ENCODE peak calls at places on chromosomes 13 and 19, in five cellular contexts. H is OCI-LY7, F is mammary epithelial cell, X is neural progenitor cell, D is HCT116. O is an unnamed sample. For H3K79me2, the result is how much of the 10 kb centered on the place peaks cover.

GRCh38 chr13:92775631-92776030 is 451.0 kb upstream of the GPC6 start:
- DNase-seq in F (no peak), H (no peak), D (no peak), X (no peak), O (no peak)

GRCh38 chr13:40681341-40682051 is 15.1 kb upstream of the FOXO1 start:
- DNase-seq in X (no peak), D (no peak), H (no peak), F (no peak), O (no peak)

GRCh38 chr13:27712421-27712820 is 79.9 kb upstream of the GSX1 start:
- DNase-seq in F (no peak), H (peak), D (no peak), X (no peak), O (peak)

GRCh38 chr19:41821003-41821735 is 23.3 kb downstream of the LYPD4 start:
- DNase-seq in D (peak), H (peak), F (peak), X (peak), O (peak)

GRCh38 chr13:89310943-89311342 is 1639.8 kb downstream of the SLITRK5 start:
- DNase-seq in X (no peak), H (no peak), D (no peak), F (no peak), O (no peak)

GRCh38 chr19:49988433-49988832 is 27.5 kb upstream of the SIGLEC11 start:
- DNase-seq in D (no peak), H (no peak), F (peak), X (no peak), O (no peak)

GRCh38 chr13:114097893-114098688 is 34.3 kb downstream of the RASA3 start:
- DNase-seq in X (no peak), H (no peak), F (no peak), D (no peak), O (no peak)

GRCh38 chr13:44735806-44736205 is 159.7 kb upstream of the TSC22D1 start:
- DNase-seq in X (no peak), H (no peak), F (no peak), D (no peak), O (no peak)

GRCh38 chr19:16945364-16945714 is 56.5 kb downstream of the F2RL3 start:
- DNase-seq in F (no peak), H (no peak), X (no peak), D (no peak), O (no peak)

GRCh38 chr13:74035881-74036280 is 98.3 kb downstream of the KLF12 start:
- DNase-seq in F (no peak), D (no peak), X (no peak), H (no peak), O (no peak)
- H2AFZ ChIP-seq in F (peak), D (no peak), X (no peak), H (no peak), O (no peak)

DNA sequence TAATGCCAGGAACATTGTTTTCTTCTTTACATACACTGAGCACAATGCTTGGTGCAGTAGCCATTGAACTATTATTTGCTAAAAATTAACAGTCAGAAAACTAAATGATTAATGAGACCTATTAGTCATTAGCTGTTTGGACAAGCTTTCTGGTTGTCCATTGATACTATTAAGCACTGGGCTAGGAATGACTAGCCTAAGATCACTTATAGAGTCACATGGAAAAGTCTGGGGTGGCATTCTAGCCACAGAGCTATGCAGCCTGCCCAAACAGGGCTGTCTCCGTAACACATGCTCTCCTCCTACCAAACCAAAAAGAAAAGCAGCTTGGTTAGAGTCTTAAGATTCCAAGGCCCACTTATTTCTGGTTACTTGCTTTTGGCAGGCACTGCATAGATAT is 193.5 kb upstream of the NBEA start:
- DNase-seq in X (no peak), F (no peak), D (no peak), H (no peak), O (no peak)
- H3K79me2 ChIP-seq in X (under half), F (under half), D (under half), H (under half), O (under half)

GRCh38 chr13:48234652-48235099 is 1.7 kb downstream of the ITM2B start:
- DNase-seq in F (no peak), H (no peak), X (no peak), D (no peak), O (no peak)
- H3K27ac ChIP-seq in F (peak), H (no peak), X (no peak), D (no peak), O (peak)

GRCh38 chr13:30142502-30143211 is 164.7 kb downstream of the KATNAL1 start:
- DNase-seq in D (peak), F (peak), X (no peak), H (no peak), O (peak)
- H2AFZ ChIP-seq in D (peak), F (peak), X (no peak), H (no peak), O (peak)

DNA sequence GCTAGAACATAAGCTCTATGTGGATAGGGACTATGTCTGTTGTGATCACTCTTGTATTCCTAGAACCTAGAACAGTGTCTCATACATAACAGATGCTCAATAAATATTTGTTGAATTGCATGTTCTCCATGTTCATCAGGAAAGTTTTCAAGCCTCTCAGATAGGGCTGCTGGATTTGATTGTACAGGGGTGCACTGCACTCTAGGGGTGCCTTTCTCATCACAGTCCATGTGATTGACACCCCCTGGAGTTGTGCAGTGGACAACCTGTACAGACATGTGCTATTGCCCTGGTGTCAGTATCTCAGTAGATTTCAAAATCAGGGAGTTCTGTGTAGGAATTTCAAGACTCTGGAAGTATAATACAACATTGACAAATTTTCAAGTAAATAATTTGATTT is 58.9 kb downstream of the MBNL2 start:
- DNase-seq in H (no peak), X (no peak), F (no peak), D (no peak), O (no peak)
- H3K79me2 ChIP-seq in H (under half), X (under half), F (half or more), D (half or more), O (under half)

GRCh38 chr19:57477191-57478008 is at the start of gene ZNF772:
- DNase-seq in F (peak), H (peak), D (peak), X (peak), O (peak)

GRCh38 chr19:57473646-57474045 is 3.7 kb downstream of the ZNF772 start:
- DNase-seq in D (no peak), X (no peak), H (no peak), F (no peak), O (no peak)
- H3K27ac ChIP-seq in D (no peak), X (no peak), H (no peak), F (no peak), O (no peak)

GRCh38 chr13:73416093-73416492 is 357.3 kb downstream of the KLF5 start:
- DNase-seq in X (peak), H (no peak), F (no peak), D (no peak), O (peak)
- H2AFZ ChIP-seq in X (no peak), H (no peak), F (peak), D (peak), O (no peak)